ENCODE peak calls at places on chromosomes 13 and 19, in nine cellular contexts. T is bronchial epithelial cell; K is EL; U is NCI-H1417; P is fibroblast of lung; M is GM18507; V is dermis blood vessel endothelial cell; G is T-cell; S is stimulated activated CD4-positive, alpha-beta T cell treated with anti-CD3 and anti-CD28 coated beads, TNF-alpha, amount 100 ng/mL, for 48 hours. A is an unnamed sample.

GRCh38 chr19:19504754-19505668 is 10.3 kb downstream of the TSSK6 start:
- DNase-seq in T (no peak), K (no peak), U (no peak), P (no peak), M (no peak), V (no peak), G (no peak), S (no peak), A (no peak)

GRCh38 chr19:55117063-55117635 is 288 bp downstream of the PPP1R12C start:
- DNase-seq in T (no peak), K (no peak), U (no peak), P (no peak), M (no peak), V (peak), G (no peak), S (no peak), A (no peak)

GRCh38 chr13:24355103-24355502 is 45.7 kb downstream of the C1QTNF9 start:
- DNase-seq in T (no peak), K (no peak), U (no peak), P (no peak), M (no peak), V (no peak), G (no peak), S (no peak), A (no peak)

GRCh38 chr19:3135961-3136683 is at the start of gene GNA15:
- DNase-seq in T (peak), K (no peak), U (no peak), P (no peak), M (no peak), V (no peak), G (peak), S (no peak), A (peak)

GRCh38 chr19:49157445-49158224 is at the start of gene TRPM4:
- DNase-seq in T (peak), K (peak), U (peak), P (peak), M (no peak), V (peak), G (peak), S (no peak), A (no peak)

GRCh38 chr19:48913114-48913513 is 13.0 kb downstream of the NUCB1 start:
- DNase-seq in T (no peak), K (peak), U (peak), P (no peak), M (no peak), V (no peak), G (no peak), S (no peak), A (no peak)

GRCh38 chr19:6577410-6578125 is 13.4 kb downstream of the CD70 start:
- DNase-seq in T (peak), K (no peak), U (no peak), P (peak), M (no peak), V (peak), G (no peak), S (no peak), A (peak)

GRCh38 chr19:15584541-15585115 is 30.4 kb upstream of the CYP4F8 start:
- DNase-seq in T (peak), K (peak), U (peak), P (peak), M (peak), V (peak), G (peak), S (peak), A (peak)

GRCh38 chr13:49936943-49937273 is 768 bp upstream of the SPRYD7 start:
- DNase-seq in T (no peak), K (no peak), U (no peak), P (no peak), M (no peak), V (no peak), G (no peak), S (peak), A (no peak)

GRCh38 chr19:14669940-14670339 is 4.7 kb downstream of the ADGRE3 start:
- DNase-seq in T (no peak), K (no peak), U (no peak), P (no peak), M (no peak), V (no peak), G (no peak), S (no peak), A (no peak)